ENCODE peak calls at places on chromosome 18, in four cellular contexts. One of them, this sample, is unnamed.

GRCh38 chr18:26710460-26711096 is 154.9 kb downstream of the AQP4 start:
- DNase-seq in H4: peak
- DNase-seq in amniotic epithelial cell: no peak
- DNase-seq in amygdala: no peak
- DNase-seq in this sample: no peak

GRCh38 chr18:2825613-2826205 is 21.1 kb upstream of the EMILIN2 start:
- DNase-seq in amygdala: no peak
- DNase-seq in H4: no peak
- DNase-seq in amniotic epithelial cell: peak
- DNase-seq in this sample: no peak

GRCh38 chr18:5513947-5514346 is 29.9 kb downstream of the EPB41L3 start:
- DNase-seq in H4: no peak
- DNase-seq in amygdala: no peak
- DNase-seq in amniotic epithelial cell: no peak
- DNase-seq in this sample: no peak

GRCh38 chr18:34929336-34929780 is 111.9 kb upstream of the MAPRE2 start:
- DNase-seq in H4: peak
- DNase-seq in amygdala: no peak
- DNase-seq in amniotic epithelial cell: peak
- DNase-seq in this sample: no peak

GRCh38 chr18:10406172-10406663 is 48.2 kb upstream of the APCDD1 start:
- DNase-seq in amygdala: no peak
- DNase-seq in H4: no peak
- DNase-seq in amniotic epithelial cell: no peak
- DNase-seq in this sample: no peak

GRCh38 chr18:11323359-11323819 is 174.0 kb upstream of the PIEZO2 start:
- DNase-seq in amniotic epithelial cell: peak
- DNase-seq in H4: peak
- DNase-seq in amygdala: no peak
- DNase-seq in this sample: no peak

GRCh38 chr18:31679806-31680793 is 4.3 kb downstream of the B4GALT6 start:
- DNase-seq in amniotic epithelial cell: peak
- DNase-seq in H4: no peak
- DNase-seq in amygdala: no peak
- DNase-seq in this sample: no peak

GRCh38 chr18:78984941-78985784 is 5.5 kb downstream of the SALL3 start:
- DNase-seq in amniotic epithelial cell: peak
- DNase-seq in amygdala: no peak
- DNase-seq in H4: peak
- DNase-seq in this sample: no peak

GRCh38 chr18:24262097-24262496 is 123.2 kb downstream of the CABYR start:
- DNase-seq in amniotic epithelial cell: no peak
- DNase-seq in amygdala: no peak
- DNase-seq in H4: no peak
- DNase-seq in this sample: no peak

GRCh38 chr18:45291616-45292612 is 323.4 kb upstream of the SLC14A2 start:
- DNase-seq in amniotic epithelial cell: peak
- DNase-seq in H4: no peak
- DNase-seq in amygdala: no peak
- DNase-seq in this sample: no peak

GRCh38 chr18:2304378-2305175 is 266.7 kb downstream of the METTL4 start:
- DNase-seq in H4: no peak
- DNase-seq in amygdala: no peak
- DNase-seq in amniotic epithelial cell: peak
- DNase-seq in this sample: no peak

GRCh38 chr18:63965716-63966330 is 4.1 kb upstream of the SERPINB8 start:
- DNase-seq in H4: no peak
- DNase-seq in amygdala: no peak
- DNase-seq in amniotic epithelial cell: no peak
- DNase-seq in this sample: no peak

GRCh38 chr18:56315363-56315762 is 323.0 kb downstream of the TXNL1 start:
- DNase-seq in amniotic epithelial cell: peak
- DNase-seq in amygdala: no peak
- DNase-seq in H4: no peak
- DNase-seq in this sample: no peak

GRCh38 chr18:49668583-49669290 is 106.9 kb downstream of the LIPG start:
- DNase-seq in amygdala: no peak
- DNase-seq in amniotic epithelial cell: peak
- DNase-seq in H4: peak
- DNase-seq in this sample: peak

GRCh38 chr18:73235491-73235890 is 367.7 kb upstream of the NETO1 start:
- DNase-seq in amygdala: no peak
- DNase-seq in H4: peak
- DNase-seq in amniotic epithelial cell: peak
- DNase-seq in this sample: no peak

GRCh38 chr18:76450452-76450851 is 44.6 kb downstream of the ZNF516 start:
- DNase-seq in H4: no peak
- DNase-seq in amniotic epithelial cell: no peak
- DNase-seq in amygdala: no peak
- DNase-seq in this sample: no peak

GRCh38 chr18:8735274-8735673 is 29.9 kb downstream of the MTCL1 start:
- DNase-seq in amygdala: no peak
- DNase-seq in H4: no peak
- DNase-seq in amniotic epithelial cell: no peak
- DNase-seq in this sample: no peak

GRCh38 chr18:46169464-46169941 is 65.3 kb downstream of the HAUS1 start:
- DNase-seq in amygdala: no peak
- DNase-seq in amniotic epithelial cell: peak
- DNase-seq in H4: peak
- DNase-seq in this sample: no peak

GRCh38 chr18:50268022-50268747 is 1.9 kb upstream of the CFAP53 start:
- DNase-seq in amygdala: no peak
- DNase-seq in H4: no peak
- DNase-seq in amniotic epithelial cell: peak
- DNase-seq in this sample: no peak

GRCh38 chr18:54151376-54151775 is 73.1 kb downstream of the MBD2 start:
- DNase-seq in H4: no peak
- DNase-seq in amniotic epithelial cell: no peak
- DNase-seq in amygdala: no peak
- DNase-seq in this sample: no peak

GRCh38 chr18:55328301-55328700 is 259.7 kb downstream of the TCF4 start:
- DNase-seq in amniotic epithelial cell: peak
- DNase-seq in H4: no peak
- DNase-seq in amygdala: no peak
- DNase-seq in this sample: no peak

GRCh38 chr18:48975817-48976649 is 25.3 kb upstream of the SMAD7 start:
- DNase-seq in amygdala: no peak
- DNase-seq in amniotic epithelial cell: peak
- DNase-seq in H4: no peak
- DNase-seq in this sample: peak

GRCh38 chr18:66640431-66640830 is 36.5 kb upstream of the CDH19 start:
- DNase-seq in H4: peak
- DNase-seq in amygdala: no peak
- DNase-seq in amniotic epithelial cell: no peak
- DNase-seq in this sample: no peak

GRCh38 chr18:75198046-75198445 is 10.9 kb downstream of the PTGR3 start:
- DNase-seq in H4: no peak
- DNase-seq in amygdala: no peak
- DNase-seq in amniotic epithelial cell: no peak
- DNase-seq in this sample: no peak

GRCh38 chr18:61581578-61582204 is 248.5 kb downstream of the CDH20 start:
- DNase-seq in amygdala: peak
- DNase-seq in amniotic epithelial cell: peak
- DNase-seq in H4: peak
- DNase-seq in this sample: peak